ENCODE peak calls at places on chromosomes 13 and 19, in seven cellular contexts. One of them, this sample, is unnamed.
A peak's percentile ranks its signal among the peaks of the same experiment; 100 is the strongest.

GRCh38 chr19:13909430-13909829 is 3.4 kb downstream of the CC2D1A start:
- DNase-seq in activated effector memory CD4-positive, alpha-beta T cell treated with anti-CD3 and anti-CD28 coated beads, Interleukin-2, amount 50 U/mL, for 16 hours: no peak
- DNase-seq in activated naive CD8-positive, alpha-beta T cell treated with anti-CD3 and anti-CD28 coated beads, Interleukin-2, amount 50 U/mL, for 24 hours: no peak
- DNase-seq in activated gamma-delta T cell treated with Interleukin-2 at 50 U/mL for 16 hours: no peak
- DNase-seq in activated T-helper 1 cell treated with anti-CD3 and anti-CD28 coated beads, Interleukin-12 subunit alpha, Interleukin-12 subunit beta, Interleukin-2, Interleukin-4 antibody, amounts not matched to agents 30 ng/mL and 10 ng/mL and 1 ng/mL, durations not matched to agents 14 hours and 24 hours and 36 hours: no peak
- DNase-seq in HT1080: no peak
- DNase-seq in occipital lobe: no peak
- DNase-seq in this sample: no peak

GRCh38 chr19:35742121-35742724 is at the start of gene IGFLR1:
- DNase-seq in activated effector memory CD4-positive, alpha-beta T cell treated with anti-CD3 and anti-CD28 coated beads, Interleukin-2, amount 50 U/mL, for 16 hours: peak; percentile 90
- DNase-seq in HT1080: no peak
- DNase-seq in activated T-helper 1 cell treated with anti-CD3 and anti-CD28 coated beads, Interleukin-12 subunit alpha, Interleukin-12 subunit beta, Interleukin-2, Interleukin-4 antibody, amounts not matched to agents 30 ng/mL and 10 ng/mL and 1 ng/mL, durations not matched to agents 14 hours and 24 hours and 36 hours: peak; percentile 72
- DNase-seq in occipital lobe: no peak
- DNase-seq in activated naive CD8-positive, alpha-beta T cell treated with anti-CD3 and anti-CD28 coated beads, Interleukin-2, amount 50 U/mL, for 24 hours: peak; percentile 86
- DNase-seq in activated gamma-delta T cell treated with Interleukin-2 at 50 U/mL for 16 hours: peak; percentile 66
- DNase-seq in this sample: peak; percentile 63

GRCh38 chr19:13001502-13002388 is 6.5 kb downstream of the NFIX start:
- DNase-seq in activated naive CD8-positive, alpha-beta T cell treated with anti-CD3 and anti-CD28 coated beads, Interleukin-2, amount 50 U/mL, for 24 hours: no peak
- DNase-seq in activated gamma-delta T cell treated with Interleukin-2 at 50 U/mL for 16 hours: no peak
- DNase-seq in activated T-helper 1 cell treated with anti-CD3 and anti-CD28 coated beads, Interleukin-12 subunit alpha, Interleukin-12 subunit beta, Interleukin-2, Interleukin-4 antibody, amounts not matched to agents 30 ng/mL and 10 ng/mL and 1 ng/mL, durations not matched to agents 14 hours and 24 hours and 36 hours: no peak
- DNase-seq in occipital lobe: peak; percentile 92
- DNase-seq in HT1080: no peak
- DNase-seq in activated effector memory CD4-positive, alpha-beta T cell treated with anti-CD3 and anti-CD28 coated beads, Interleukin-2, amount 50 U/mL, for 16 hours: no peak
- DNase-seq in this sample: no peak

GRCh38 chr19:14410054-14410774 is 8.9 kb downstream of the DDX39A start:
- DNase-seq in activated naive CD8-positive, alpha-beta T cell treated with anti-CD3 and anti-CD28 coated beads, Interleukin-2, amount 50 U/mL, for 24 hours: peak; percentile 18
- DNase-seq in HT1080: no peak
- DNase-seq in occipital lobe: no peak
- DNase-seq in activated effector memory CD4-positive, alpha-beta T cell treated with anti-CD3 and anti-CD28 coated beads, Interleukin-2, amount 50 U/mL, for 16 hours: peak; percentile 78
- DNase-seq in activated gamma-delta T cell treated with Interleukin-2 at 50 U/mL for 16 hours: peak; percentile 49
- DNase-seq in activated T-helper 1 cell treated with anti-CD3 and anti-CD28 coated beads, Interleukin-12 subunit alpha, Interleukin-12 subunit beta, Interleukin-2, Interleukin-4 antibody, amounts not matched to agents 30 ng/mL and 10 ng/mL and 1 ng/mL, durations not matched to agents 14 hours and 24 hours and 36 hours: no peak
- DNase-seq in this sample: no peak

GRCh38 chr19:49114630-49115363 is 627 bp downstream of the LIN7B start:
- DNase-seq in activated effector memory CD4-positive, alpha-beta T cell treated with anti-CD3 and anti-CD28 coated beads, Interleukin-2, amount 50 U/mL, for 16 hours: peak; percentile 80
- DNase-seq in HT1080: no peak
- DNase-seq in occipital lobe: peak; percentile 77
- DNase-seq in activated T-helper 1 cell treated with anti-CD3 and anti-CD28 coated beads, Interleukin-12 subunit alpha, Interleukin-12 subunit beta, Interleukin-2, Interleukin-4 antibody, amounts not matched to agents 30 ng/mL and 10 ng/mL and 1 ng/mL, durations not matched to agents 14 hours and 24 hours and 36 hours: peak; percentile 42
- DNase-seq in activated naive CD8-positive, alpha-beta T cell treated with anti-CD3 and anti-CD28 coated beads, Interleukin-2, amount 50 U/mL, for 24 hours: peak; percentile 53
- DNase-seq in activated gamma-delta T cell treated with Interleukin-2 at 50 U/mL for 16 hours: peak; percentile 35
- DNase-seq in this sample: peak; percentile 52

GRCh38 chr13:23777571-23777870 is 111.7 kb downstream of the MIPEP start:
- DNase-seq in HT1080: no peak
- DNase-seq in activated naive CD8-positive, alpha-beta T cell treated with anti-CD3 and anti-CD28 coated beads, Interleukin-2, amount 50 U/mL, for 24 hours: no peak
- DNase-seq in activated gamma-delta T cell treated with Interleukin-2 at 50 U/mL for 16 hours: no peak
- DNase-seq in occipital lobe: no peak
- DNase-seq in activated T-helper 1 cell treated with anti-CD3 and anti-CD28 coated beads, Interleukin-12 subunit alpha, Interleukin-12 subunit beta, Interleukin-2, Interleukin-4 antibody, amounts not matched to agents 30 ng/mL and 10 ng/mL and 1 ng/mL, durations not matched to agents 14 hours and 24 hours and 36 hours: no peak
- DNase-seq in activated effector memory CD4-positive, alpha-beta T cell treated with anti-CD3 and anti-CD28 coated beads, Interleukin-2, amount 50 U/mL, for 16 hours: no peak
- DNase-seq in this sample: no peak

GRCh38 chr19:7355871-7356270 is 7.1 kb downstream of the ARHGEF18 start:
- DNase-seq in occipital lobe: no peak
- DNase-seq in activated naive CD8-positive, alpha-beta T cell treated with anti-CD3 and anti-CD28 coated beads, Interleukin-2, amount 50 U/mL, for 24 hours: no peak
- DNase-seq in HT1080: no peak
- DNase-seq in activated effector memory CD4-positive, alpha-beta T cell treated with anti-CD3 and anti-CD28 coated beads, Interleukin-2, amount 50 U/mL, for 16 hours: no peak
- DNase-seq in activated gamma-delta T cell treated with Interleukin-2 at 50 U/mL for 16 hours: no peak
- DNase-seq in activated T-helper 1 cell treated with anti-CD3 and anti-CD28 coated beads, Interleukin-12 subunit alpha, Interleukin-12 subunit beta, Interleukin-2, Interleukin-4 antibody, amounts not matched to agents 30 ng/mL and 10 ng/mL and 1 ng/mL, durations not matched to agents 14 hours and 24 hours and 36 hours: no peak
- DNase-seq in this sample: no peak

GRCh38 chr13:38223093-38223492 is 126.6 kb upstream of the UFM1 start:
- DNase-seq in activated T-helper 1 cell treated with anti-CD3 and anti-CD28 coated beads, Interleukin-12 subunit alpha, Interleukin-12 subunit beta, Interleukin-2, Interleukin-4 antibody, amounts not matched to agents 30 ng/mL and 10 ng/mL and 1 ng/mL, durations not matched to agents 14 hours and 24 hours and 36 hours: no peak
- DNase-seq in occipital lobe: no peak
- DNase-seq in HT1080: peak; percentile 24
- DNase-seq in activated effector memory CD4-positive, alpha-beta T cell treated with anti-CD3 and anti-CD28 coated beads, Interleukin-2, amount 50 U/mL, for 16 hours: no peak
- DNase-seq in activated gamma-delta T cell treated with Interleukin-2 at 50 U/mL for 16 hours: no peak
- DNase-seq in activated naive CD8-positive, alpha-beta T cell treated with anti-CD3 and anti-CD28 coated beads, Interleukin-2, amount 50 U/mL, for 24 hours: no peak
- DNase-seq in this sample: no peak

GRCh38 chr13:60351326-60351725 is 45.7 kb upstream of the TDRD3 start:
- DNase-seq in activated T-helper 1 cell treated with anti-CD3 and anti-CD28 coated beads, Interleukin-12 subunit alpha, Interleukin-12 subunit beta, Interleukin-2, Interleukin-4 antibody, amounts not matched to agents 30 ng/mL and 10 ng/mL and 1 ng/mL, durations not matched to agents 14 hours and 24 hours and 36 hours: no peak
- DNase-seq in activated naive CD8-positive, alpha-beta T cell treated with anti-CD3 and anti-CD28 coated beads, Interleukin-2, amount 50 U/mL, for 24 hours: no peak
- DNase-seq in occipital lobe: no peak
- DNase-seq in activated effector memory CD4-positive, alpha-beta T cell treated with anti-CD3 and anti-CD28 coated beads, Interleukin-2, amount 50 U/mL, for 16 hours: no peak
- DNase-seq in activated gamma-delta T cell treated with Interleukin-2 at 50 U/mL for 16 hours: no peak
- DNase-seq in HT1080: peak; percentile 78
- DNase-seq in this sample: no peak

GRCh38 chr13:50275392-50276063 is 260.3 kb downstream of the KCNRG start:
- DNase-seq in activated effector memory CD4-positive, alpha-beta T cell treated with anti-CD3 and anti-CD28 coated beads, Interleukin-2, amount 50 U/mL, for 16 hours: no peak
- DNase-seq in occipital lobe: no peak
- DNase-seq in HT1080: no peak
- DNase-seq in activated naive CD8-positive, alpha-beta T cell treated with anti-CD3 and anti-CD28 coated beads, Interleukin-2, amount 50 U/mL, for 24 hours: no peak
- DNase-seq in activated gamma-delta T cell treated with Interleukin-2 at 50 U/mL for 16 hours: no peak
- DNase-seq in activated T-helper 1 cell treated with anti-CD3 and anti-CD28 coated beads, Interleukin-12 subunit alpha, Interleukin-12 subunit beta, Interleukin-2, Interleukin-4 antibody, amounts not matched to agents 30 ng/mL and 10 ng/mL and 1 ng/mL, durations not matched to agents 14 hours and 24 hours and 36 hours: no peak
- DNase-seq in this sample: no peak

GRCh38 chr13:110454956-110455355 is 106.6 kb downstream of the RAB20 start:
- DNase-seq in activated effector memory CD4-positive, alpha-beta T cell treated with anti-CD3 and anti-CD28 coated beads, Interleukin-2, amount 50 U/mL, for 16 hours: no peak
- DNase-seq in activated naive CD8-positive, alpha-beta T cell treated with anti-CD3 and anti-CD28 coated beads, Interleukin-2, amount 50 U/mL, for 24 hours: no peak
- DNase-seq in occipital lobe: no peak
- DNase-seq in activated T-helper 1 cell treated with anti-CD3 and anti-CD28 coated beads, Interleukin-12 subunit alpha, Interleukin-12 subunit beta, Interleukin-2, Interleukin-4 antibody, amounts not matched to agents 30 ng/mL and 10 ng/mL and 1 ng/mL, durations not matched to agents 14 hours and 24 hours and 36 hours: no peak
- DNase-seq in activated gamma-delta T cell treated with Interleukin-2 at 50 U/mL for 16 hours: no peak
- DNase-seq in HT1080: no peak
- DNase-seq in this sample: no peak

GRCh38 chr19:48746738-48747575 is at the start of gene IZUMO1:
- DNase-seq in activated naive CD8-positive, alpha-beta T cell treated with anti-CD3 and anti-CD28 coated beads, Interleukin-2, amount 50 U/mL, for 24 hours: peak; percentile 57
- DNase-seq in activated effector memory CD4-positive, alpha-beta T cell treated with anti-CD3 and anti-CD28 coated beads, Interleukin-2, amount 50 U/mL, for 16 hours: peak; percentile 79
- DNase-seq in activated gamma-delta T cell treated with Interleukin-2 at 50 U/mL for 16 hours: peak; percentile 29
- DNase-seq in activated T-helper 1 cell treated with anti-CD3 and anti-CD28 coated beads, Interleukin-12 subunit alpha, Interleukin-12 subunit beta, Interleukin-2, Interleukin-4 antibody, amounts not matched to agents 30 ng/mL and 10 ng/mL and 1 ng/mL, durations not matched to agents 14 hours and 24 hours and 36 hours: peak; percentile 62
- DNase-seq in occipital lobe: peak; percentile 82
- DNase-seq in HT1080: peak; percentile 44
- DNase-seq in this sample: no peak

GRCh38 chr13:113558461-113558860 is 26.1 kb upstream of the TFDP1 start:
- DNase-seq in HT1080: no peak
- DNase-seq in occipital lobe: no peak
- DNase-seq in activated effector memory CD4-positive, alpha-beta T cell treated with anti-CD3 and anti-CD28 coated beads, Interleukin-2, amount 50 U/mL, for 16 hours: no peak
- DNase-seq in activated naive CD8-positive, alpha-beta T cell treated with anti-CD3 and anti-CD28 coated beads, Interleukin-2, amount 50 U/mL, for 24 hours: no peak
- DNase-seq in activated gamma-delta T cell treated with Interleukin-2 at 50 U/mL for 16 hours: no peak
- DNase-seq in activated T-helper 1 cell treated with anti-CD3 and anti-CD28 coated beads, Interleukin-12 subunit alpha, Interleukin-12 subunit beta, Interleukin-2, Interleukin-4 antibody, amounts not matched to agents 30 ng/mL and 10 ng/mL and 1 ng/mL, durations not matched to agents 14 hours and 24 hours and 36 hours: no peak
- DNase-seq in this sample: no peak

GRCh38 chr19:29259867-29260281 is 46.9 kb upstream of the UQCRFS1 start:
- DNase-seq in activated naive CD8-positive, alpha-beta T cell treated with anti-CD3 and anti-CD28 coated beads, Interleukin-2, amount 50 U/mL, for 24 hours: no peak
- DNase-seq in activated T-helper 1 cell treated with anti-CD3 and anti-CD28 coated beads, Interleukin-12 subunit alpha, Interleukin-12 subunit beta, Interleukin-2, Interleukin-4 antibody, amounts not matched to agents 30 ng/mL and 10 ng/mL and 1 ng/mL, durations not matched to agents 14 hours and 24 hours and 36 hours: no peak
- DNase-seq in activated effector memory CD4-positive, alpha-beta T cell treated with anti-CD3 and anti-CD28 coated beads, Interleukin-2, amount 50 U/mL, for 16 hours: no peak
- DNase-seq in HT1080: no peak
- DNase-seq in activated gamma-delta T cell treated with Interleukin-2 at 50 U/mL for 16 hours: no peak
- DNase-seq in occipital lobe: no peak
- DNase-seq in this sample: no peak

GRCh38 chr19:51469162-51469561 is 9.2 kb upstream of the CEACAM18 start:
- DNase-seq in occipital lobe: no peak
- DNase-seq in activated effector memory CD4-positive, alpha-beta T cell treated with anti-CD3 and anti-CD28 coated beads, Interleukin-2, amount 50 U/mL, for 16 hours: no peak
- DNase-seq in activated gamma-delta T cell treated with Interleukin-2 at 50 U/mL for 16 hours: no peak
- DNase-seq in HT1080: no peak
- DNase-seq in activated naive CD8-positive, alpha-beta T cell treated with anti-CD3 and anti-CD28 coated beads, Interleukin-2, amount 50 U/mL, for 24 hours: no peak
- DNase-seq in activated T-helper 1 cell treated with anti-CD3 and anti-CD28 coated beads, Interleukin-12 subunit alpha, Interleukin-12 subunit beta, Interleukin-2, Interleukin-4 antibody, amounts not matched to agents 30 ng/mL and 10 ng/mL and 1 ng/mL, durations not matched to agents 14 hours and 24 hours and 36 hours: no peak
- DNase-seq in this sample: no peak

GRCh38 chr13:23806874-23807522 is 82.2 kb downstream of the MIPEP start:
- DNase-seq in occipital lobe: no peak
- DNase-seq in activated effector memory CD4-positive, alpha-beta T cell treated with anti-CD3 and anti-CD28 coated beads, Interleukin-2, amount 50 U/mL, for 16 hours: no peak
- DNase-seq in activated T-helper 1 cell treated with anti-CD3 and anti-CD28 coated beads, Interleukin-12 subunit alpha, Interleukin-12 subunit beta, Interleukin-2, Interleukin-4 antibody, amounts not matched to agents 30 ng/mL and 10 ng/mL and 1 ng/mL, durations not matched to agents 14 hours and 24 hours and 36 hours: no peak
- DNase-seq in activated naive CD8-positive, alpha-beta T cell treated with anti-CD3 and anti-CD28 coated beads, Interleukin-2, amount 50 U/mL, for 24 hours: no peak
- DNase-seq in HT1080: no peak
- DNase-seq in activated gamma-delta T cell treated with Interleukin-2 at 50 U/mL for 16 hours: no peak
- DNase-seq in this sample: no peak

GRCh38 chr19:35901854-35902661 is at the start of gene HCST:
- DNase-seq in activated T-helper 1 cell treated with anti-CD3 and anti-CD28 coated beads, Interleukin-12 subunit alpha, Interleukin-12 subunit beta, Interleukin-2, Interleukin-4 antibody, amounts not matched to agents 30 ng/mL and 10 ng/mL and 1 ng/mL, durations not matched to agents 14 hours and 24 hours and 36 hours: peak; percentile 35
- DNase-seq in activated naive CD8-positive, alpha-beta T cell treated with anti-CD3 and anti-CD28 coated beads, Interleukin-2, amount 50 U/mL, for 24 hours: peak; percentile 51
- DNase-seq in occipital lobe: no peak
- DNase-seq in activated gamma-delta T cell treated with Interleukin-2 at 50 U/mL for 16 hours: peak; percentile 43
- DNase-seq in HT1080: no peak
- DNase-seq in activated effector memory CD4-positive, alpha-beta T cell treated with anti-CD3 and anti-CD28 coated beads, Interleukin-2, amount 50 U/mL, for 16 hours: peak; percentile 79
- DNase-seq in this sample: no peak

GRCh38 chr19:42276821-42277220 is 7.8 kb downstream of the CIC start:
- DNase-seq in activated gamma-delta T cell treated with Interleukin-2 at 50 U/mL for 16 hours: no peak
- DNase-seq in activated naive CD8-positive, alpha-beta T cell treated with anti-CD3 and anti-CD28 coated beads, Interleukin-2, amount 50 U/mL, for 24 hours: peak; percentile 19
- DNase-seq in occipital lobe: no peak
- DNase-seq in activated T-helper 1 cell treated with anti-CD3 and anti-CD28 coated beads, Interleukin-12 subunit alpha, Interleukin-12 subunit beta, Interleukin-2, Interleukin-4 antibody, amounts not matched to agents 30 ng/mL and 10 ng/mL and 1 ng/mL, durations not matched to agents 14 hours and 24 hours and 36 hours: no peak
- DNase-seq in activated effector memory CD4-positive, alpha-beta T cell treated with anti-CD3 and anti-CD28 coated beads, Interleukin-2, amount 50 U/mL, for 16 hours: peak; percentile 65
- DNase-seq in HT1080: no peak
- DNase-seq in this sample: no peak

GRCh38 chr19:28635962-28636629 is 576.9 kb downstream of the UQCRFS1 start:
- DNase-seq in HT1080: no peak
- DNase-seq in activated effector memory CD4-positive, alpha-beta T cell treated with anti-CD3 and anti-CD28 coated beads, Interleukin-2, amount 50 U/mL, for 16 hours: no peak
- DNase-seq in activated gamma-delta T cell treated with Interleukin-2 at 50 U/mL for 16 hours: no peak
- DNase-seq in activated T-helper 1 cell treated with anti-CD3 and anti-CD28 coated beads, Interleukin-12 subunit alpha, Interleukin-12 subunit beta, Interleukin-2, Interleukin-4 antibody, amounts not matched to agents 30 ng/mL and 10 ng/mL and 1 ng/mL, durations not matched to agents 14 hours and 24 hours and 36 hours: no peak
- DNase-seq in occipital lobe: no peak
- DNase-seq in activated naive CD8-positive, alpha-beta T cell treated with anti-CD3 and anti-CD28 coated beads, Interleukin-2, amount 50 U/mL, for 24 hours: no peak
- DNase-seq in this sample: no peak

GRCh38 chr13:95120650-95121049 is 180.6 kb downstream of the ABCC4 start:
- DNase-seq in occipital lobe: no peak
- DNase-seq in HT1080: no peak
- DNase-seq in activated effector memory CD4-positive, alpha-beta T cell treated with anti-CD3 and anti-CD28 coated beads, Interleukin-2, amount 50 U/mL, for 16 hours: no peak
- DNase-seq in activated T-helper 1 cell treated with anti-CD3 and anti-CD28 coated beads, Interleukin-12 subunit alpha, Interleukin-12 subunit beta, Interleukin-2, Interleukin-4 antibody, amounts not matched to agents 30 ng/mL and 10 ng/mL and 1 ng/mL, durations not matched to agents 14 hours and 24 hours and 36 hours: no peak
- DNase-seq in activated gamma-delta T cell treated with Interleukin-2 at 50 U/mL for 16 hours: no peak
- DNase-seq in activated naive CD8-positive, alpha-beta T cell treated with anti-CD3 and anti-CD28 coated beads, Interleukin-2, amount 50 U/mL, for 24 hours: no peak
- DNase-seq in this sample: no peak

GRCh38 chr19:45358213-45358792 is 12.1 kb downstream of the ERCC2 start:
- DNase-seq in HT1080: no peak
- DNase-seq in activated effector memory CD4-positive, alpha-beta T cell treated with anti-CD3 and anti-CD28 coated beads, Interleukin-2, amount 50 U/mL, for 16 hours: no peak
- DNase-seq in activated T-helper 1 cell treated with anti-CD3 and anti-CD28 coated beads, Interleukin-12 subunit alpha, Interleukin-12 subunit beta, Interleukin-2, Interleukin-4 antibody, amounts not matched to agents 30 ng/mL and 10 ng/mL and 1 ng/mL, durations not matched to agents 14 hours and 24 hours and 36 hours: no peak
- DNase-seq in activated gamma-delta T cell treated with Interleukin-2 at 50 U/mL for 16 hours: no peak
- DNase-seq in occipital lobe: no peak
- DNase-seq in activated naive CD8-positive, alpha-beta T cell treated with anti-CD3 and anti-CD28 coated beads, Interleukin-2, amount 50 U/mL, for 24 hours: no peak
- DNase-seq in this sample: no peak

GRCh38 chr13:97004096-97004876 is 10.0 kb upstream of the OXGR1 start:
- DNase-seq in activated naive CD8-positive, alpha-beta T cell treated with anti-CD3 and anti-CD28 coated beads, Interleukin-2, amount 50 U/mL, for 24 hours: no peak
- DNase-seq in HT1080: peak; percentile 82
- DNase-seq in activated T-helper 1 cell treated with anti-CD3 and anti-CD28 coated beads, Interleukin-12 subunit alpha, Interleukin-12 subunit beta, Interleukin-2, Interleukin-4 antibody, amounts not matched to agents 30 ng/mL and 10 ng/mL and 1 ng/mL, durations not matched to agents 14 hours and 24 hours and 36 hours: no peak
- DNase-seq in activated effector memory CD4-positive, alpha-beta T cell treated with anti-CD3 and anti-CD28 coated beads, Interleukin-2, amount 50 U/mL, for 16 hours: no peak
- DNase-seq in activated gamma-delta T cell treated with Interleukin-2 at 50 U/mL for 16 hours: no peak
- DNase-seq in occipital lobe: no peak
- DNase-seq in this sample: no peak

GRCh38 chr13:111183959-111184684 is 69.0 kb downstream of the ARHGEF7 start:
- DNase-seq in activated effector memory CD4-positive, alpha-beta T cell treated with anti-CD3 and anti-CD28 coated beads, Interleukin-2, amount 50 U/mL, for 16 hours: no peak
- DNase-seq in activated naive CD8-positive, alpha-beta T cell treated with anti-CD3 and anti-CD28 coated beads, Interleukin-2, amount 50 U/mL, for 24 hours: no peak
- DNase-seq in activated T-helper 1 cell treated with anti-CD3 and anti-CD28 coated beads, Interleukin-12 subunit alpha, Interleukin-12 subunit beta, Interleukin-2, Interleukin-4 antibody, amounts not matched to agents 30 ng/mL and 10 ng/mL and 1 ng/mL, durations not matched to agents 14 hours and 24 hours and 36 hours: no peak
- DNase-seq in occipital lobe: peak; percentile 20
- DNase-seq in HT1080: no peak
- DNase-seq in activated gamma-delta T cell treated with Interleukin-2 at 50 U/mL for 16 hours: no peak
- DNase-seq in this sample: no peak

GRCh38 chr13:75482070-75482819 is at the start of gene TBC1D4:
- DNase-seq in activated gamma-delta T cell treated with Interleukin-2 at 50 U/mL for 16 hours: peak; percentile 46
- DNase-seq in activated T-helper 1 cell treated with anti-CD3 and anti-CD28 coated beads, Interleukin-12 subunit alpha, Interleukin-12 subunit beta, Interleukin-2, Interleukin-4 antibody, amounts not matched to agents 30 ng/mL and 10 ng/mL and 1 ng/mL, durations not matched to agents 14 hours and 24 hours and 36 hours: peak; percentile 40
- DNase-seq in activated effector memory CD4-positive, alpha-beta T cell treated with anti-CD3 and anti-CD28 coated beads, Interleukin-2, amount 50 U/mL, for 16 hours: peak; percentile 81
- DNase-seq in HT1080: peak; percentile 98
- DNase-seq in occipital lobe: peak; percentile 71
- DNase-seq in activated naive CD8-positive, alpha-beta T cell treated with anti-CD3 and anti-CD28 coated beads, Interleukin-2, amount 50 U/mL, for 24 hours: peak; percentile 75
- DNase-seq in this sample: peak; percentile 37